ENCODE peak calls at places on chromosomes 12 and 14, in six cellular contexts. One of them, this sample, is unnamed.

GRCh38 chr14:89186850-89187376 is 230.1 kb downstream of the FOXN3 start:
- DNase-seq in lung: no peak
- DNase-seq in heart right ventricle: peak; percentile 58
- DNase-seq in PC-3: peak; percentile 57
- DNase-seq in fibroblast of lung: no peak
- DNase-seq in astrocyte: no peak
- DNase-seq in this sample: no peak

GRCh38 chr12:123099556-123100192 is 51.2 kb downstream of the PITPNM2 start:
- DNase-seq in lung: no peak
- DNase-seq in heart right ventricle: no peak
- DNase-seq in PC-3: no peak
- DNase-seq in fibroblast of lung: no peak
- DNase-seq in astrocyte: no peak
- DNase-seq in this sample: no peak

GRCh38 chr12:121795029-121795977 is 1.8 kb upstream of the RHOF start:
- DNase-seq in lung: peak; percentile 89
- DNase-seq in heart right ventricle: peak; percentile 89
- DNase-seq in PC-3: peak; percentile 89
- DNase-seq in fibroblast of lung: peak; percentile 86
- DNase-seq in astrocyte: no peak
- DNase-seq in this sample: peak; percentile 75

GRCh38 chr14:99050309-99050708 is 221.7 kb downstream of the BCL11B start:
- DNase-seq in lung: no peak
- DNase-seq in heart right ventricle: no peak
- DNase-seq in PC-3: no peak
- DNase-seq in fibroblast of lung: no peak
- DNase-seq in astrocyte: no peak
- DNase-seq in this sample: no peak

GRCh38 chr12:131618303-131618658 is 92.6 kb upstream of the SFSWAP start:
- DNase-seq in lung: no peak
- DNase-seq in heart right ventricle: no peak
- DNase-seq in PC-3: peak; percentile 41
- DNase-seq in fibroblast of lung: no peak
- DNase-seq in astrocyte: no peak
- DNase-seq in this sample: no peak

GRCh38 chr12:2286461-2287131 is 233.8 kb downstream of the CACNA1C start:
- DNase-seq in lung: no peak
- DNase-seq in heart right ventricle: no peak
- DNase-seq in PC-3: no peak
- DNase-seq in fibroblast of lung: no peak
- DNase-seq in astrocyte: no peak
- DNase-seq in this sample: no peak

GRCh38 chr14:21626491-21627230 is 8.1 kb downstream of the OR10G2 start:
- DNase-seq in lung: no peak
- DNase-seq in heart right ventricle: no peak
- DNase-seq in PC-3: peak; percentile 25
- DNase-seq in fibroblast of lung: no peak
- DNase-seq in astrocyte: no peak
- DNase-seq in this sample: no peak

GRCh38 chr12:11397366-11397765 is 2.0 kb upstream of the PRB2 start:
- DNase-seq in lung: no peak
- DNase-seq in heart right ventricle: no peak
- DNase-seq in PC-3: no peak
- DNase-seq in fibroblast of lung: no peak
- DNase-seq in astrocyte: no peak
- DNase-seq in this sample: no peak

GRCh38 chr12:62758216-62758615 is 176.7 kb downstream of the PPM1H start:
- DNase-seq in lung: no peak
- DNase-seq in heart right ventricle: no peak
- DNase-seq in PC-3: peak; percentile 57
- DNase-seq in fibroblast of lung: peak; percentile 92
- DNase-seq in astrocyte: peak; percentile 79
- DNase-seq in this sample: no peak

DNA sequence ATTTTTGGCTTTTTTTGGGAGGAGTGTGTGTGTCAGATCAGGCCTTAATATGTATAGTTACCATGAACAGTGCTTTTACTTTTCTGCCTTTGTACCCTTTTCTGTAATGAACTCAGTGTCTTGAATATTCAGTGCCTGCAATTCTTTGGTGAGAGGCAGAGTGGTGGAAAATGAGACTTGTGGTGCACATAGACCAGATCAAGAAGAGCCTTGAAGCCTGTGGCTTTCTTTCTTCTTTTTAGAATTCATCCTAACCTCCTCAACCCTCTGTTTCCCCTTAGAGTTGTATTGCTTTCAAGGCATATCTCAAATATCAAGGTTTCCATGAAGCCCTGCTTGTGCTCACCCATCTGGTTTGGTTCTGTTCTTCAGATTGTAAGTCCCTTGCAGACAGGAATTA is 2.6 kb downstream of the YLPM1 start:
- DNase-seq in lung: no peak
- DNase-seq in heart right ventricle: no peak
- DNase-seq in PC-3: no peak
- DNase-seq in fibroblast of lung: no peak
- DNase-seq in astrocyte: no peak
- DNase-seq in this sample: peak; percentile 7
- H3K4me3 ChIP-seq in lung: no peak overlapping the region
- H3K4me3 ChIP-seq in heart right ventricle: peak overlapping the region; percentile 93
- H3K4me3 ChIP-seq in PC-3: peak overlapping the region; percentile 90
- H3K4me3 ChIP-seq in fibroblast of lung: peak overlapping the region; percentile 90
- H3K4me3 ChIP-seq in astrocyte: peak overlapping the region; percentile 64
- H3K4me3 ChIP-seq in this sample: peak overlapping the region; percentile 95

DNA sequence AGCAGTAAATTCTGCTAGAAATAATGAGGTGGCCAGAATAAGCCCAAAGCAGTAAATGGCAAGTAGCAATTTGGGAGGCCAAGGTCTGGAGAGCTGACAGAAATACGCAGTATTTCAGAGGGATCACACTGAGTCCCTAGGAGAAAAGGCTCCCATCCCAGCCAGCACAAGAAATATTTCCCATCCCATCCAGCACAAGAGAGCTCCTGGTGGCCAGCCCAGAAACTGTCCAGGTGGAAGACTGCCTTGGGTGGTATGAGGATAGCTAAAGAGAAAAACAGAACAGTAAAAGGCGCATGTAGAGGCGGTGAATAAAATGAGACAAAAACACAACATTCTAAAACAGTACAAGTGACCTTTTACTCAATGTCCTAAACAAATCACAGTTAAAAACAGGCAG is 120.7 kb downstream of the HECTD4 start:
- DNase-seq in lung: no peak
- DNase-seq in heart right ventricle: no peak
- DNase-seq in PC-3: peak; percentile 52
- DNase-seq in fibroblast of lung: no peak
- DNase-seq in astrocyte: no peak
- DNase-seq in this sample: no peak
- TF ChIP-seq CTCF in lung: no peak
- TF ChIP-seq CTCF in heart right ventricle: no peak
- TF ChIP-seq CTCF in PC-3: peak; percentile 59
- TF ChIP-seq CTCF in fibroblast of lung: peak; percentile 29
- TF ChIP-seq CTCF in astrocyte: peak; percentile 18
- TF ChIP-seq CTCF in this sample: no peak

GRCh38 chr12:107557589-107558100 is 128.0 kb upstream of the PWP1 start:
- DNase-seq in lung: no peak
- DNase-seq in heart right ventricle: no peak
- DNase-seq in PC-3: no peak
- DNase-seq in fibroblast of lung: no peak
- DNase-seq in astrocyte: no peak
- DNase-seq in this sample: no peak

GRCh38 chr12:107560906-107561285 is 124.7 kb upstream of the PWP1 start:
- DNase-seq in lung: no peak
- DNase-seq in heart right ventricle: no peak
- DNase-seq in PC-3: no peak
- DNase-seq in fibroblast of lung: no peak
- DNase-seq in astrocyte: no peak
- DNase-seq in this sample: no peak

GRCh38 chr12:107558816-107559382 is 126.7 kb upstream of the PWP1 start:
- DNase-seq in lung: no peak
- DNase-seq in heart right ventricle: no peak
- DNase-seq in PC-3: no peak
- DNase-seq in fibroblast of lung: no peak
- DNase-seq in astrocyte: no peak
- DNase-seq in this sample: no peak

GRCh38 chr12:107558141-107558815 is 127.3 kb upstream of the PWP1 start:
- DNase-seq in lung: no peak
- DNase-seq in heart right ventricle: no peak
- DNase-seq in PC-3: no peak
- DNase-seq in fibroblast of lung: no peak
- DNase-seq in astrocyte: no peak
- DNase-seq in this sample: no peak

GRCh38 chr12:107560194-107560905 is 125.2 kb upstream of the PWP1 start:
- DNase-seq in lung: no peak
- DNase-seq in heart right ventricle: no peak
- DNase-seq in PC-3: no peak
- DNase-seq in fibroblast of lung: no peak
- DNase-seq in astrocyte: no peak
- DNase-seq in this sample: no peak
- H3K27ac ChIP-seq in lung: no peak overlapping the region
- H3K27ac ChIP-seq in heart right ventricle: no peak overlapping the region
- H3K27ac ChIP-seq in PC-3: no peak overlapping the region
- H3K27ac ChIP-seq in fibroblast of lung: no peak overlapping the region
- H3K27ac ChIP-seq in astrocyte: no peak overlapping the region
- H3K27ac ChIP-seq in this sample: no peak overlapping the region

GRCh38 chr12:124563809-124564208 is 3.6 kb downstream of the NCOR2 start:
- DNase-seq in lung: no peak
- DNase-seq in heart right ventricle: no peak
- DNase-seq in PC-3: no peak
- DNase-seq in fibroblast of lung: no peak
- DNase-seq in astrocyte: no peak
- DNase-seq in this sample: no peak

GRCh38 chr12:124565071-124565491 is 2.3 kb downstream of the NCOR2 start:
- DNase-seq in lung: no peak
- DNase-seq in heart right ventricle: no peak
- DNase-seq in PC-3: no peak
- DNase-seq in fibroblast of lung: no peak
- DNase-seq in astrocyte: no peak
- DNase-seq in this sample: no peak

GRCh38 chr12:124563401-124563800 is 4.0 kb downstream of the NCOR2 start:
- DNase-seq in lung: no peak
- DNase-seq in heart right ventricle: no peak
- DNase-seq in PC-3: no peak
- DNase-seq in fibroblast of lung: no peak
- DNase-seq in astrocyte: no peak
- DNase-seq in this sample: no peak

GRCh38 chr12:124565656-124566180 is 1.7 kb downstream of the NCOR2 start:
- DNase-seq in lung: no peak
- DNase-seq in heart right ventricle: no peak
- DNase-seq in PC-3: peak; percentile 4
- DNase-seq in fibroblast of lung: no peak
- DNase-seq in astrocyte: no peak
- DNase-seq in this sample: no peak

GRCh38 chr12:124564232-124564958 is 3.0 kb downstream of the NCOR2 start:
- DNase-seq in lung: no peak
- DNase-seq in heart right ventricle: no peak
- DNase-seq in PC-3: no peak
- DNase-seq in fibroblast of lung: no peak
- DNase-seq in astrocyte: no peak
- DNase-seq in this sample: no peak
- H3K4me3 ChIP-seq in lung: no peak overlapping the region
- H3K4me3 ChIP-seq in heart right ventricle: peak overlapping the region; percentile 92
- H3K4me3 ChIP-seq in PC-3: no peak overlapping the region
- H3K4me3 ChIP-seq in fibroblast of lung: no peak overlapping the region
- H3K4me3 ChIP-seq in astrocyte: peak overlapping the region; percentile 50
- H3K4me3 ChIP-seq in this sample: no peak overlapping the region

GRCh38 chr12:70399319-70399718 is 33.2 kb downstream of the KCNMB4 start:
- DNase-seq in lung: no peak
- DNase-seq in heart right ventricle: no peak
- DNase-seq in PC-3: no peak
- DNase-seq in fibroblast of lung: peak; percentile 3
- DNase-seq in astrocyte: no peak
- DNase-seq in this sample: no peak

GRCh38 chr12:70398862-70399261 is 32.8 kb downstream of the KCNMB4 start:
- DNase-seq in lung: no peak
- DNase-seq in heart right ventricle: no peak
- DNase-seq in PC-3: no peak
- DNase-seq in fibroblast of lung: no peak
- DNase-seq in astrocyte: no peak
- DNase-seq in this sample: no peak

GRCh38 chr12:70400124-70400523 is 34.0 kb downstream of the KCNMB4 start:
- DNase-seq in lung: no peak
- DNase-seq in heart right ventricle: no peak
- DNase-seq in PC-3: no peak
- DNase-seq in fibroblast of lung: no peak
- DNase-seq in astrocyte: no peak
- DNase-seq in this sample: no peak

GRCh38 chr12:70403827-70404226 is 37.7 kb downstream of the KCNMB4 start:
- DNase-seq in lung: no peak
- DNase-seq in heart right ventricle: no peak
- DNase-seq in PC-3: no peak
- DNase-seq in fibroblast of lung: no peak
- DNase-seq in astrocyte: no peak
- DNase-seq in this sample: no peak

GRCh38 chr12:70402597-70402996 is 36.5 kb downstream of the KCNMB4 start:
- DNase-seq in lung: no peak
- DNase-seq in heart right ventricle: no peak
- DNase-seq in PC-3: peak; percentile 11
- DNase-seq in fibroblast of lung: no peak
- DNase-seq in astrocyte: no peak
- DNase-seq in this sample: no peak
- TF ChIP-seq CTCF in lung: no peak
- TF ChIP-seq CTCF in heart right ventricle: no peak
- TF ChIP-seq CTCF in PC-3: no peak
- TF ChIP-seq CTCF in fibroblast of lung: no peak
- TF ChIP-seq CTCF in astrocyte: no peak
- TF ChIP-seq CTCF in this sample: no peak

GRCh38 chr12:50017047-50017446 is 8.2 kb downstream of the RACGAP1 start:
- DNase-seq in lung: peak; percentile 72
- DNase-seq in heart right ventricle: peak; percentile 72
- DNase-seq in PC-3: no peak
- DNase-seq in fibroblast of lung: peak; percentile 98
- DNase-seq in astrocyte: peak; percentile 74
- DNase-seq in this sample: no peak

GRCh38 chr12:50014342-50014741 is 11.0 kb downstream of the RACGAP1 start:
- DNase-seq in lung: no peak
- DNase-seq in heart right ventricle: no peak
- DNase-seq in PC-3: no peak
- DNase-seq in fibroblast of lung: no peak
- DNase-seq in astrocyte: no peak
- DNase-seq in this sample: no peak

GRCh38 chr12:50018968-50019367 is 6.3 kb downstream of the RACGAP1 start:
- DNase-seq in lung: no peak
- DNase-seq in heart right ventricle: no peak
- DNase-seq in PC-3: no peak
- DNase-seq in fibroblast of lung: no peak
- DNase-seq in astrocyte: no peak
- DNase-seq in this sample: no peak

GRCh38 chr12:50019524-50019923 is 5.8 kb downstream of the RACGAP1 start:
- DNase-seq in lung: no peak
- DNase-seq in heart right ventricle: no peak
- DNase-seq in PC-3: no peak
- DNase-seq in fibroblast of lung: no peak
- DNase-seq in astrocyte: no peak
- DNase-seq in this sample: no peak

GRCh38 chr12:50017653-50018052 is 7.6 kb downstream of the RACGAP1 start:
- DNase-seq in lung: no peak
- DNase-seq in heart right ventricle: no peak
- DNase-seq in PC-3: no peak
- DNase-seq in fibroblast of lung: peak; percentile 93
- DNase-seq in astrocyte: no peak
- DNase-seq in this sample: no peak
- H3K27ac ChIP-seq in lung: no peak overlapping the region
- H3K27ac ChIP-seq in heart right ventricle: no peak overlapping the region
- H3K27ac ChIP-seq in PC-3: no peak overlapping the region
- H3K27ac ChIP-seq in fibroblast of lung: peak overlapping the region; percentile 76
- H3K27ac ChIP-seq in astrocyte: peak overlapping the region; percentile 48
- H3K27ac ChIP-seq in this sample: no peak overlapping the region